ENCODE peak calls at places on chromosomes 13 and 19, in four cellular contexts. One of them, this sample, is unnamed.
A peak's percentile ranks its signal among the peaks of the same experiment; 100 is the strongest.

GRCh38 chr19:3699741-3700241 is 477 bp downstream of the PIP5K1C start:
- DNase-seq in naive thymus-derived CD8-positive, alpha-beta T cell: no peak
- DNase-seq in NT2/D1: no peak
- DNase-seq in stimulated activated CD4-positive, alpha-beta T cell treated with anti-CD3 and anti-CD28 coated beads, Interleukin-15, amount 100 ng/mL, for 1 hour: no peak
- DNase-seq in this sample: no peak

GRCh38 chr19:41000310-41000737 is 9.2 kb downstream of the CYP2B6 start:
- DNase-seq in naive thymus-derived CD8-positive, alpha-beta T cell: no peak
- DNase-seq in stimulated activated CD4-positive, alpha-beta T cell treated with anti-CD3 and anti-CD28 coated beads, Interleukin-15, amount 100 ng/mL, for 1 hour: no peak
- DNase-seq in NT2/D1: no peak
- DNase-seq in this sample: no peak

GRCh38 chr13:97241761-97242160 is 19.6 kb downstream of the MBNL2 start:
- DNase-seq in stimulated activated CD4-positive, alpha-beta T cell treated with anti-CD3 and anti-CD28 coated beads, Interleukin-15, amount 100 ng/mL, for 1 hour: no peak
- DNase-seq in naive thymus-derived CD8-positive, alpha-beta T cell: no peak
- DNase-seq in NT2/D1: no peak
- DNase-seq in this sample: no peak

GRCh38 chr19:43439183-43440063 is 24.7 kb downstream of the TEX101 start:
- DNase-seq in stimulated activated CD4-positive, alpha-beta T cell treated with anti-CD3 and anti-CD28 coated beads, Interleukin-15, amount 100 ng/mL, for 1 hour: no peak
- DNase-seq in NT2/D1: no peak
- DNase-seq in naive thymus-derived CD8-positive, alpha-beta T cell: peak; percentile 47
- DNase-seq in this sample: no peak

GRCh38 chr13:21320642-21321034 is 138.5 kb downstream of the ZDHHC20 start:
- DNase-seq in naive thymus-derived CD8-positive, alpha-beta T cell: no peak
- DNase-seq in NT2/D1: no peak
- DNase-seq in stimulated activated CD4-positive, alpha-beta T cell treated with anti-CD3 and anti-CD28 coated beads, Interleukin-15, amount 100 ng/mL, for 1 hour: no peak
- DNase-seq in this sample: no peak

GRCh38 chr13:72648513-72649065 is 78.8 kb downstream of the MZT1 start:
- DNase-seq in stimulated activated CD4-positive, alpha-beta T cell treated with anti-CD3 and anti-CD28 coated beads, Interleukin-15, amount 100 ng/mL, for 1 hour: no peak
- DNase-seq in NT2/D1: no peak
- DNase-seq in naive thymus-derived CD8-positive, alpha-beta T cell: no peak
- DNase-seq in this sample: no peak

GRCh38 chr19:10289167-10289835 is 451 bp upstream of the ICAM5 start:
- DNase-seq in stimulated activated CD4-positive, alpha-beta T cell treated with anti-CD3 and anti-CD28 coated beads, Interleukin-15, amount 100 ng/mL, for 1 hour: peak; percentile 56
- DNase-seq in naive thymus-derived CD8-positive, alpha-beta T cell: peak; percentile 47
- DNase-seq in NT2/D1: no peak
- DNase-seq in this sample: peak; percentile 22

GRCh38 chr13:101449971-101450748 is 2.3 kb upstream of the ITGBL1 start:
- DNase-seq in stimulated activated CD4-positive, alpha-beta T cell treated with anti-CD3 and anti-CD28 coated beads, Interleukin-15, amount 100 ng/mL, for 1 hour: no peak
- DNase-seq in naive thymus-derived CD8-positive, alpha-beta T cell: no peak
- DNase-seq in NT2/D1: no peak
- DNase-seq in this sample: no peak

GRCh38 chr13:32472194-32472621 is 44.3 kb upstream of the N4BP2L1 start:
- DNase-seq in naive thymus-derived CD8-positive, alpha-beta T cell: no peak
- DNase-seq in NT2/D1: no peak
- DNase-seq in stimulated activated CD4-positive, alpha-beta T cell treated with anti-CD3 and anti-CD28 coated beads, Interleukin-15, amount 100 ng/mL, for 1 hour: no peak
- DNase-seq in this sample: no peak

GRCh38 chr19:44726465-44726864 is 22.0 kb upstream of the BCL3 start:
- DNase-seq in naive thymus-derived CD8-positive, alpha-beta T cell: no peak
- DNase-seq in stimulated activated CD4-positive, alpha-beta T cell treated with anti-CD3 and anti-CD28 coated beads, Interleukin-15, amount 100 ng/mL, for 1 hour: no peak
- DNase-seq in NT2/D1: no peak
- DNase-seq in this sample: no peak

GRCh38 chr13:98291658-98292057 is 114.6 kb upstream of the RNF113B start:
- DNase-seq in NT2/D1: no peak
- DNase-seq in naive thymus-derived CD8-positive, alpha-beta T cell: no peak
- DNase-seq in stimulated activated CD4-positive, alpha-beta T cell treated with anti-CD3 and anti-CD28 coated beads, Interleukin-15, amount 100 ng/mL, for 1 hour: no peak
- DNase-seq in this sample: no peak

GRCh38 chr13:46622918-46623256 is 69.9 kb downstream of the LRCH1 start:
- DNase-seq in NT2/D1: no peak
- DNase-seq in stimulated activated CD4-positive, alpha-beta T cell treated with anti-CD3 and anti-CD28 coated beads, Interleukin-15, amount 100 ng/mL, for 1 hour: no peak
- DNase-seq in naive thymus-derived CD8-positive, alpha-beta T cell: no peak
- DNase-seq in this sample: peak; percentile 32

GRCh38 chr19:1833540-1833939 is 14.7 kb downstream of the REXO1 start:
- DNase-seq in NT2/D1: no peak
- DNase-seq in stimulated activated CD4-positive, alpha-beta T cell treated with anti-CD3 and anti-CD28 coated beads, Interleukin-15, amount 100 ng/mL, for 1 hour: no peak
- DNase-seq in naive thymus-derived CD8-positive, alpha-beta T cell: no peak
- DNase-seq in this sample: no peak

GRCh38 chr19:50377051-50377441 is 789 bp downstream of the NR1H2 start:
- DNase-seq in stimulated activated CD4-positive, alpha-beta T cell treated with anti-CD3 and anti-CD28 coated beads, Interleukin-15, amount 100 ng/mL, for 1 hour: peak; percentile 36
- DNase-seq in naive thymus-derived CD8-positive, alpha-beta T cell: peak; percentile 69
- DNase-seq in NT2/D1: no peak
- DNase-seq in this sample: no peak

GRCh38 chr13:40585911-40586471 is 80.5 kb downstream of the FOXO1 start:
- DNase-seq in stimulated activated CD4-positive, alpha-beta T cell treated with anti-CD3 and anti-CD28 coated beads, Interleukin-15, amount 100 ng/mL, for 1 hour: no peak
- DNase-seq in NT2/D1: no peak
- DNase-seq in naive thymus-derived CD8-positive, alpha-beta T cell: no peak
- DNase-seq in this sample: no peak

GRCh38 chr13:27956576-27957300 is 12.4 kb downstream of the CDX2 start:
- DNase-seq in stimulated activated CD4-positive, alpha-beta T cell treated with anti-CD3 and anti-CD28 coated beads, Interleukin-15, amount 100 ng/mL, for 1 hour: no peak
- DNase-seq in NT2/D1: no peak
- DNase-seq in naive thymus-derived CD8-positive, alpha-beta T cell: no peak
- DNase-seq in this sample: no peak

This sample was measured in NCI-H1092.